ENCODE peak calls at places on chromosomes 1 and 21, in seven cellular contexts. V, Z, Q, X, K, H and S are unnamed samples.
A peak's percentile ranks its signal among the peaks of the same experiment; 100 is the strongest.

GRCh38 chr1:36609241-36610027 is 126.7 kb upstream of the CSF3R start:
- DNase-seq in H (no peak), V (no peak), Q (peak; percentile 75), Z (peak; percentile 47), X (peak; percentile 56), K (peak; percentile 62), S (peak; percentile 3)

GRCh38 chr1:63624911-63625310 is 31.7 kb downstream of the PGM1 start:
- DNase-seq in X (no peak), Q (peak; percentile 7), K (peak; percentile 48), V (no peak), Z (peak; percentile 66), H (no peak), S (no peak)

GRCh38 chr21:28230559-28230958 is 762.1 kb downstream of the LTN1 start:
- DNase-seq in V (no peak), K (peak; percentile 58), Q (no peak), X (no peak), Z (peak; percentile 62), H (no peak), S (peak; percentile 10)

GRCh38 chr1:26697978-26698849 is 2.4 kb downstream of the ARID1A start:
- DNase-seq in V (peak; percentile 48), Q (peak; percentile 58), H (peak; percentile 20), K (peak; percentile 94), Z (peak; percentile 98), X (peak; percentile 23), S (peak; percentile 91)

GRCh38 chr1:152917794-152918193 is 9.4 kb downstream of the IVL start:
- DNase-seq in V (no peak), H (peak; percentile 15), K (peak; percentile 20), Z (no peak), Q (no peak), X (no peak), S (no peak)

GRCh38 chr1:81689531-81689941 is 111.2 kb upstream of the ADGRL2 start:
- DNase-seq in Q (no peak), X (no peak), K (peak; percentile 91), V (no peak), Z (peak; percentile 73), H (no peak), S (peak; percentile 77)

GRCh38 chr1:227320476-227320875 is 2.2 kb upstream of the CDC42BPA start:
- DNase-seq in K (no peak), Z (no peak), Q (no peak), H (no peak), V (no peak), X (no peak), S (no peak)

GRCh38 chr1:69737527-69738176 is 169.9 kb downstream of the LRRC7 start:
- DNase-seq in Q (peak; percentile 2), Z (peak; percentile 89), X (no peak), K (peak; percentile 75), V (no peak), H (no peak), S (peak; percentile 29)

GRCh38 chr1:203871114-203871875 is 9.9 kb downstream of the SNRPE start:
- DNase-seq in H (peak; percentile 25), X (peak; percentile 17), Q (peak; percentile 94), Z (peak; percentile 89), V (no peak), K (peak; percentile 86), S (peak; percentile 36)

GRCh38 chr1:42529724-42530161 is 66.7 kb downstream of the CCDC30 start:
- DNase-seq in V (no peak), X (no peak), Q (no peak), K (peak; percentile 91), Z (peak; percentile 3), H (no peak), S (peak; percentile 53)

GRCh38 chr1:121516279-121516967 is 331.6 kb downstream of the SRGAP2C start:
- DNase-seq in Q (no peak), H (no peak), X (no peak), Z (no peak), K (no peak), V (peak; percentile 43), S (no peak)

GRCh38 chr1:69611316-69611715 is 43.6 kb downstream of the LRRC7 start:
- DNase-seq in X (no peak), Q (no peak), Z (no peak), H (no peak), V (no peak), K (no peak), S (no peak)

GRCh38 chr1:203915811-203916210 is 54.4 kb downstream of the SNRPE start:
- DNase-seq in V (no peak), Z (peak; percentile 19), Q (peak; percentile 28), X (no peak), H (no peak), K (peak; percentile 74), S (no peak)

GRCh38 chr1:165217958-165218357 is 138.6 kb downstream of the LMX1A start:
- DNase-seq in Z (no peak), H (no peak), K (no peak), V (no peak), Q (no peak), X (no peak), S (no peak)

GRCh38 chr1:165218666-165219065 is 137.8 kb downstream of the LMX1A start:
- DNase-seq in Q (no peak), V (no peak), X (no peak), Z (no peak), H (no peak), K (no peak), S (no peak)

GRCh38 chr1:165215676-165216075 is 140.8 kb downstream of the LMX1A start:
- DNase-seq in X (no peak), K (no peak), Q (no peak), V (no peak), H (no peak), Z (no peak), S (no peak)

DNA sequence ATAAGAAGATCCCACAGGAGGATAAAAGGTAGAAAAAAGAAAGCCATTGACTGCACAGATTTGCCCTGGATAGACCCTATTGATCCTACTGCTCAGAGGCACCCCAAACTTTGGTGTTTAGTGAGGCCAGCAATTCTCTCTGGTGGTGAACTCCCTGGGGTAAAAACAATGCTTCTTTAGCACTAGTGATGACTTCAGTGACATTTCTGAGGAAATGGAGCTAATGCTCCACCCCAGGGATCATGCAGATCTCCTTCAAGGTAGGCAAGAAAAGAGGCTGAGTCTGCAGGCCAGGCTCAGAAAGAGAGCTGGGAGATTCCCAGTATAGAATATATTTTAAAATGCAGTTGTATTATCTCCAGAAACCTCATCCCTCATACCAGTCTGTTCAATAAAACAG is 140.3 kb downstream of the LMX1A start:
- DNase-seq in H (no peak), Z (no peak), K (no peak), Q (no peak), X (no peak), V (no peak), S (no peak)
- H3K4me3 ChIP-seq in H (no peak overlapping the region), Z (no peak overlapping the region), K (no peak overlapping the region), Q (no peak overlapping the region), X (no peak overlapping the region), V (no peak overlapping the region), S (no peak overlapping the region)

GRCh38 chr21:9739240-9739639 is 782.1 kb upstream of the TPTE start:
- DNase-seq in K (no peak), X (no peak), Z (no peak), Q (no peak), V (no peak), H (no peak), S (no peak)

GRCh38 chr21:9737871-9738520 is 783.4 kb upstream of the TPTE start:
- DNase-seq in V (no peak), Z (no peak), Q (no peak), X (no peak), H (no peak), K (no peak), S (no peak)

GRCh38 chr21:9741343-9741742 is 780.0 kb upstream of the TPTE start:
- DNase-seq in V (no peak), K (no peak), X (no peak), Z (no peak), Q (no peak), H (no peak), S (no peak)

GRCh38 chr21:9735421-9735961 is 785.9 kb upstream of the TPTE start:
- DNase-seq in Q (no peak), V (no peak), X (no peak), H (no peak), K (no peak), Z (no peak), S (no peak)

GRCh38 chr21:9738527-9738926 is 782.9 kb upstream of the TPTE start:
- DNase-seq in X (no peak), Q (no peak), Z (no peak), V (no peak), H (no peak), K (no peak), S (no peak)
- H3K4me3 ChIP-seq in X (no peak overlapping the region), Q (no peak overlapping the region), Z (no peak overlapping the region), V (no peak overlapping the region), H (no peak overlapping the region), K (no peak overlapping the region), S (no peak overlapping the region)

DNA sequence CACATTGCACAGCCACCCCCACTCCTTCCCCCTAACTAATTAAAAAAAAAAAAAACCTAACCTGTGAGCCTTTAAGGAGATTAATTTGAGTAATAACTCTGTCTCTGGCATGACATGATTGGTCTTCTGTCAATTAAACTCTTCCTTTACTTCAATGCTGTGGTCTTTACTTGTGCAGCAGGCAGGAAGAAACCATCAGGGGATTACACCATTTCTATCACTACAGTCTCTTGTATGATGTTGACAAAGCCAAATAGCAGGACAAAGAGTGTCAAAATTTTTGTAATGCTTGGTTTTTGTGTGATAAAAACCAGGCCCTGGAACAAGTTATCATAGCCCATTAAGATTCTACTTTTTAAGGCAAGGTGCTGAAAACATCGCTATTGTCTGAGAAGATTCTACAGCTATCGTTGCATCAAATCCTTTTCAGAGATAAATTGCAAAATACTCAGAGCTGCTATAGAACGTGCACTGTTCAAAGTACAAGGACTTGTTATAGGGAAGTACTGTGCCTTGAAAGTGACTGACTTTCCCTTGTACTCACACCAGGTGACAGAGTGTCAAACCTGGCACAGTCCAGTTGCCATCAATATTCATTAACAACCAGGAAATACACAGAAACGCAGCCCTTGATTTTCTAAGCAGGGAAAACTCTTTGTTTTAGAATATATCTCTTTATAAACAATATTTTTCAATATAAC is 37.7 kb downstream of the LHX9 start:
- DNase-seq in K (no peak), V (no peak), Q (no peak), H (no peak), Z (no peak), X (no peak), S (no peak)
- H3K4me3 ChIP-seq in K (no peak overlapping the region), V (no peak overlapping the region), Q (no peak overlapping the region), H (no peak overlapping the region), Z (no peak overlapping the region), X (no peak overlapping the region), S (no peak overlapping the region)

GRCh38 chr1:201624741-201625646 is 86.1 kb downstream of the NAV1 start:
- DNase-seq in H (no peak), Z (peak; percentile 94), V (no peak), Q (no peak), X (no peak), K (peak; percentile 94), S (peak; percentile 95)
- H3K4me3 ChIP-seq in H (no peak overlapping the region), Z (no peak overlapping the region), V (no peak overlapping the region), Q (no peak overlapping the region), X (no peak overlapping the region), K (no peak overlapping the region), S (no peak overlapping the region)

GRCh38 chr1:34618381-34618780 is 136.5 kb upstream of the GJB5 start:
- DNase-seq in K (no peak), H (no peak), V (no peak), Z (no peak), X (no peak), Q (no peak), S (no peak)
- H3K4me3 ChIP-seq in K (no peak overlapping the region), H (no peak overlapping the region), V (no peak overlapping the region), Z (no peak overlapping the region), X (no peak overlapping the region), Q (no peak overlapping the region), S (no peak overlapping the region)

GRCh38 chr1:100892554-100892953 is 2.1 kb downstream of the EXTL2 start:
- DNase-seq in K (no peak), Z (no peak), V (no peak), X (no peak), H (no peak), Q (no peak), S (no peak)
- H3K4me3 ChIP-seq in K (peak overlapping the region; percentile 95), Z (no peak overlapping the region), V (no peak overlapping the region), X (no peak overlapping the region), H (no peak overlapping the region), Q (no peak overlapping the region), S (no peak overlapping the region)